ENCODE peak calls at places on chromosomes 11 and 22, in eight cellular contexts. L is fibroblast of lung, G is A673, D is neural progenitor cell, P is GM23248, F is PC-9, K is GM23338, H is PC-3. X is an unnamed sample.

GRCh38 chr22:38823637-38824036 is 20.2 kb downstream of the NPTXR start:
- DNase-seq in K (no peak), D (no peak), P (no peak), H (no peak), L (no peak), G (no peak), F (no peak), X (no peak)

GRCh38 chr11:65503923-65504670 is 5.3 kb downstream of the MALAT1 start:
- DNase-seq in H (no peak), P (peak; percentile 79), D (no peak), F (no peak), L (peak; percentile 70), K (no peak), G (no peak), X (peak; percentile 43)

GRCh38 chr11:33478111-33478573 is 221.0 kb downstream of the HIPK3 start:
- DNase-seq in L (peak; percentile 19), G (no peak), F (no peak), P (no peak), H (no peak), D (peak; percentile 5), K (peak; percentile 27), X (no peak)

GRCh38 chr11:128180446-128181089 is 406.8 kb downstream of the ETS1 start:
- DNase-seq in L (peak; percentile 79), P (peak; percentile 93), H (peak; percentile 97), G (peak; percentile 69), F (peak; percentile 57), D (no peak), K (no peak), X (peak; percentile 89)

GRCh38 chr22:30178180-30179126 is 68.1 kb downstream of the LIF start:
- DNase-seq in G (peak; percentile 12), L (no peak), P (peak; percentile 24), D (peak; percentile 19), K (no peak), H (no peak), F (no peak), X (no peak)

GRCh38 chr11:1348146-1348545 is 38.7 kb upstream of the TOLLIP start:
- DNase-seq in G (no peak), H (no peak), P (no peak), K (no peak), F (no peak), D (no peak), L (no peak), X (no peak)

GRCh38 chr22:49300951-49301397 is 526.7 kb downstream of the BRD1 start:
- DNase-seq in L (no peak), H (no peak), P (no peak), K (no peak), D (no peak), G (no peak), F (no peak), X (no peak)

GRCh38 chr11:122163420-122163819 is 47.4 kb upstream of the BLID start:
- DNase-seq in K (no peak), G (no peak), F (no peak), L (no peak), H (peak; percentile 77), P (peak; percentile 70), D (no peak), X (no peak)

GRCh38 chr22:24968066-24968561 is 15.6 kb downstream of the KIAA1671 start:
- DNase-seq in G (no peak), P (peak; percentile 56), K (peak; percentile 96), H (peak; percentile 90), F (peak; percentile 93), L (no peak), D (peak; percentile 54), X (peak; percentile 71)

GRCh38 chr11:119975561-119976152 is 162.3 kb downstream of the TRIM29 start:
- DNase-seq in K (peak; percentile 80), D (peak; percentile 90), L (no peak), H (no peak), F (no peak), G (peak; percentile 49), P (no peak), X (no peak)

GRCh38 chr11:3157381-3158130 is 7.6 kb downstream of the OSBPL5 start:
- DNase-seq in D (no peak), G (peak; percentile 14), L (no peak), K (no peak), F (no peak), P (peak; percentile 68), H (peak; percentile 22), X (no peak)

GRCh38 chr22:44994399-44995281 is 15.2 kb downstream of the PHF21B start:
- DNase-seq in L (no peak), P (no peak), D (no peak), G (no peak), F (no peak), K (no peak), H (no peak), X (no peak)

GRCh38 chr22:44990328-44990727 is 19.5 kb downstream of the PHF21B start:
- DNase-seq in D (no peak), L (no peak), K (no peak), H (no peak), F (no peak), G (no peak), P (no peak), X (no peak)

GRCh38 chr22:44991218-44991617 is 18.6 kb downstream of the PHF21B start:
- DNase-seq in G (no peak), F (no peak), L (no peak), P (no peak), D (no peak), H (no peak), K (no peak), X (no peak)

GRCh38 chr22:44990810-44991209 is 19.0 kb downstream of the PHF21B start:
- DNase-seq in D (no peak), F (no peak), K (no peak), L (no peak), P (no peak), G (no peak), H (no peak), X (no peak)

GRCh38 chr22:44992166-44992565 is 17.6 kb downstream of the PHF21B start:
- DNase-seq in P (no peak), K (no peak), D (no peak), L (no peak), F (peak; percentile 32), H (no peak), G (no peak), X (no peak)
- H3K36me3 ChIP-seq in P (no peaks in the 10 kb centered on the region), K (peaks cover 23% of the 10 kb centered on the region), D (no peaks in the 10 kb centered on the region), L (no peaks in the 10 kb centered on the region), F (no peaks in the 10 kb centered on the region), H (no peaks in the 10 kb centered on the region), G (no peaks in the 10 kb centered on the region), X (no peaks in the 10 kb centered on the region)

DNA sequence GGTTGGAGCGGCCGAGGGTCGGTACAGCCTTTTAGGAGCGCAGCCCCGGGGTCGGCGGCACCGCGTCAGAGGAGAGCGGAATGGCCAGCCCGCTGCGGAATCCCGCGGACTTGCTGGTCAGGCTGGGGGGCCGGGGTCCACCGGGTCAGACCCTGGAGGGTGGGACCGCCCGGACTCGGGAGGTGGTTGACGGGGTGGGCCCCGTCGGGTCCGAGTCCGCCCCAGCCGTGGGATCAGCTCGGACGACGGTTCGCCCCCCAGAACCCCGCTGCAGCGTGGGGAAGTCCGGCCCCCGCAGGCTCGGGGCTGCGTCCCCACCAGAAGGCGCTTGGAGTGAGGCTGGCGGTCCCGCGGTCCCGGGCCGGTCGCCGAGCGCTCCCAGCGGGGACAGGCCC is 301 bp upstream of the ADM2 start:
- DNase-seq in P (no peak), G (no peak), D (peak; percentile 51), H (no peak), F (no peak), L (no peak), K (peak; percentile 57), X (no peak)
- TF ChIP-seq EZH2 in P (no peak), G (no peak), D (peak; percentile 89), H (no peak), F (no peak), L (peak; percentile 86), K (peak; percentile 44), X (no peak)

GRCh38 chr11:59212744-59213573 is at the start of gene MPEG1:
- DNase-seq in L (no peak), P (no peak), K (no peak), F (no peak), D (no peak), H (no peak), G (no peak), X (no peak)

GRCh38 chr11:59219836-59220235 is 7.1 kb upstream of the MPEG1 start:
- DNase-seq in F (no peak), K (no peak), L (no peak), P (no peak), H (no peak), D (no peak), G (no peak), X (no peak)

GRCh38 chr11:59214141-59214893 is 1.6 kb upstream of the MPEG1 start:
- DNase-seq in P (no peak), L (no peak), K (no peak), H (no peak), G (no peak), D (no peak), F (no peak), X (no peak)

GRCh38 chr11:59218893-59219292 is 6.2 kb upstream of the MPEG1 start:
- DNase-seq in P (no peak), D (peak; percentile 8), H (no peak), G (no peak), F (no peak), L (no peak), K (no peak), X (no peak)

DNA sequence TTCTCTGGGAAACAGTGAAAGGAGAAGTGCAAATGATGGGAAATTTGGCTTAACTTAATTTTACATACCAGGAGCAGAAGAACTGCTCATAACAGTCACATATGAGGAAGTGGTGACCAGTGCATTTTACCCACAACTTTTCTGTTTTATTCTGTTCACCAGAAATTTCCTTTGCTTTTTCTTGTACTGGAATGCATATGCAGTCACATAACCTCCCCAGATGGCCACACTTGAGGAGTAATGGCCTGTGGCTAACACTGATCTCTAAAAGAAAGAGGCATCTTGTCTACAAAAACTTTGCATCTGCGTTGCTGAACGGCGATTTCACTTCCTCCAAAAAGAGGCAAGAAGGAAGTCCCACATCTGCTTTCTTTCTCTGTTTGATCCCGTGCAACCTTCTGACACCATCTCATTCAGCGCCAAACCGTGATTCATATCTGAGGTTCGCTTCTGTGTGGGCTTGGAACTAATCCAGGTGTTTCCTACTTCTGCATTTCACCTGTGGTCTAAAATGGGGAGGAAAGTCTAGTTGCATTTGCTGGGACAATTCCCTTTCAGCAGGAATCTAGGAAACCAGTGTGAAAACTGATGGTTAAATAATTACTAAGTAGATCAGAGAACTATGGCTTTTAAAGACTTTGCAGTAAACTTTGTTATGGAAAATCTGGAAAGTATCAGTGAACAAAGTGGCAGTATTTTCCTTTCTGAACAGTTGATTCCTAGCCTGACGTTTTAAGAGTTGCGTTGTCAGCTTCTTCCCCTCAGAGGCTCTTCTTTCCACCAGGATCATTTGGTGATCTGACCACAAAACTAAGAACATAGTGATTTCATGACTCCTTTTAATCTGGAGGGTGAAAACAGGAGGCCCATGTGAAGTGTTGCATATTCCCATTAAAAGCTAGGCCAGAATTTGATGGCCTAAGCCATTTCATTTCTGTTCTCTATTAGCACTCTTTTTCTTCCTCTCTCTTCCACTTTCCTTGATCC is 4.2 kb upstream of the MPEG1 start:
- DNase-seq in P (peak; percentile 71), K (no peak), G (no peak), H (peak; percentile 85), L (peak; percentile 73), F (peak; percentile 67), D (no peak), X (peak; percentile 77)
- H3K27ac ChIP-seq in P (no peak overlapping the region), K (no peak overlapping the region), G (no peak overlapping the region), H (no peak overlapping the region), L (peak overlapping the region; percentile 41), F (no peak overlapping the region), D (no peak overlapping the region), X (no peak overlapping the region)

DNA sequence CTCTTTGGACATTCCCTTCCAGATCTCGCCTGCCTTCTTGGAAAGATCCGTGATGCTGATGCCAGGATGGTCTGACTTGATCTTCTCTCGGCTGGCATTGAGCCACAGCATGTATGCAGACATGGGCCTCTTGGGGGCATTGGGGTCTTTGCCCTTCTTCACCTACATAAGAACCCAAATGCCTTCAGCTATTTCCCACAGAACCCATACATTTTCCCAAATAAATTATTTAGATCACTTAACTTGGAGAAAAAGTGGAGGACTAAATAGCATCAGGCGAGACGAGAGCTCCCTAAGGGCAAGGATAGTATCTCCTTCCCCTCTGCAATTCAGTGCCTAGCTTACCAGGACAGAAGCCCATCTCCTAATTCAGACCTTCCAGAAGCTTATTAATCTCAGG is 3.0 kb upstream of the TNKS1BP1 start:
- DNase-seq in D (no peak), F (no peak), H (no peak), K (no peak), G (no peak), L (no peak), P (no peak), X (no peak)
- H3K36me3 ChIP-seq in D (no peaks in the 10 kb centered on the region), F (peaks cover 60% of the 10 kb centered on the region), H (peaks cover 67% of the 10 kb centered on the region), K (peaks cover 47% of the 10 kb centered on the region), G (peaks cover 71% of the 10 kb centered on the region), L (peaks cover 19% of the 10 kb centered on the region), P (peaks cover 17% of the 10 kb centered on the region), X (peaks cover 52% of the 10 kb centered on the region)

X was measured in mammary epithelial cell.